ENCODE peak calls at places on chromosomes 6 and 20, in six cellular contexts. C is pancreas, F is choroid plexus epithelial cell, L is left ventricle myocardium inferior, Q is cardiac muscle cell, N is nephron progenitor cell. K is an unnamed sample.
A peak's percentile ranks its signal among the peaks of the same experiment; 100 is the strongest.

GRCh38 chr20:33445881-33446615 is 2.5 kb upstream of the SNTA1 start:
- DNase-seq in C (no peak), F (no peak), L (no peak), Q (no peak), N (no peak), K (no peak)

GRCh38 chr20:42987376-42988114 is 202.2 kb downstream of the PTPRT start:
- DNase-seq in C (no peak), F (no peak), L (no peak), Q (no peak), N (no peak), K (no peak)

GRCh38 chr20:32050324-32050723 is 1.7 kb upstream of the HCK start:
- DNase-seq in C (no peak), F (no peak), L (no peak), Q (no peak), N (no peak), K (no peak)

GRCh38 chr20:36478137-36478905 is 63.0 kb upstream of the MYL9 start:
- DNase-seq in C (no peak), F (peak; percentile 70), L (no peak), Q (no peak), N (no peak), K (no peak)

GRCh38 chr6:82083646-82084045 is 163.9 kb downstream of the IBTK start:
- DNase-seq in C (no peak), F (peak; percentile 19), L (no peak), Q (no peak), N (no peak), K (no peak)

GRCh38 chr6:44667226-44667625 is 279.7 kb downstream of the CDC5L start:
- DNase-seq in C (no peak), F (peak; percentile 93), L (no peak), Q (no peak), N (no peak), K (no peak)

GRCh38 chr6:166172546-166172945 is 4.9 kb upstream of the TBXT start:
- DNase-seq in C (no peak), F (no peak), L (no peak), Q (no peak), N (no peak), K (no peak)

GRCh38 chr6:103908898-103909297 is 950.8 kb downstream of the HACE1 start:
- DNase-seq in C (no peak), F (no peak), L (no peak), Q (no peak), N (no peak), K (no peak)

GRCh38 chr20:1822564-1823420 is 72.4 kb upstream of the SIRPA start:
- DNase-seq in C (no peak), F (peak; percentile 68), L (no peak), Q (no peak), N (no peak), K (no peak)

GRCh38 chr6:123745877-123746276 is 57.8 kb upstream of the NKAIN2 start:
- DNase-seq in C (no peak), F (peak; percentile 83), L (no peak), Q (no peak), N (no peak), K (no peak)

GRCh38 chr6:157124855-157125254 is 198.5 kb downstream of the TMEM242 start:
- DNase-seq in C (no peak), F (no peak), L (no peak), Q (no peak), N (no peak), K (no peak)

GRCh38 chr20:3563548-3564177 is 92.8 kb downstream of the ATRN start:
- DNase-seq in C (peak; percentile 28), F (peak; percentile 79), L (no peak), Q (peak; percentile 45), N (peak; percentile 13), K (no peak)

GRCh38 chr6:10800810-10801209 is 37.5 kb downstream of the MAK start:
- DNase-seq in C (no peak), F (peak; percentile 55), L (no peak), Q (no peak), N (no peak), K (no peak)

GRCh38 chr6:131949909-131950766 is 1.0 kb downstream of the CCN2 start:
- DNase-seq in C (peak; percentile 83), F (peak; percentile 97), L (peak; percentile 76), Q (peak; percentile 88), N (peak; percentile 84), K (no peak)

GRCh38 chr6:53179961-53180651 is 31.5 kb upstream of the GCM1 start:
- DNase-seq in C (peak; percentile 70), F (peak; percentile 94), L (peak; percentile 40), Q (peak; percentile 17), N (no peak), K (no peak)

GRCh38 chr20:52595492-52595891 is 376.7 kb upstream of the TSHZ2 start:
- DNase-seq in C (no peak), F (no peak), L (no peak), Q (peak; percentile 24), N (no peak), K (no peak)

GRCh38 chr20:52590100-52590499 is 382.1 kb upstream of the TSHZ2 start:
- DNase-seq in C (no peak), F (no peak), L (no peak), Q (no peak), N (no peak), K (no peak)

GRCh38 chr20:52596261-52596660 is 375.9 kb upstream of the TSHZ2 start:
- DNase-seq in C (no peak), F (no peak), L (no peak), Q (peak; percentile 15), N (no peak), K (no peak)

GRCh38 chr20:52593634-52594033 is 378.5 kb upstream of the TSHZ2 start:
- DNase-seq in C (no peak), F (no peak), L (no peak), Q (no peak), N (no peak), K (no peak)

DNA sequence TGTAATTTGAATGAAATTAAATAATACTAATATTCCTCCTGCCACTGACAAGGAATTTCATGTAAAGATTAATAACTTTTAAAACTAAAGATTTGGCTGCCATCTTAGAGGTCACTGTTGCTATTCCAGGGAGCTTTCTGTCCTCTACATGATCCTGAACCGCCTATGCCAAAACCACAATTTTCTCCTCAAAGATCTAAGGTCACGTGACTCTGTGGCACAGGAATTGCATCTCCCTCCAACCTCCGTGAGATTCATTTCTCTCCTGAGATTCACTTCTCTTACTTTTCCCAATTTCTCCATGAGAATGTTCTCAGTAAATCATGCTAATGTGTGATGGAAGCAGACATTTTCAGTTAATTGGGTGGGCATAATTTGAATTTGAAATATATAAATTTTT is 379.6 kb upstream of the TSHZ2 start:
- DNase-seq in C (no peak), F (no peak), L (no peak), Q (no peak), N (no peak), K (no peak)
- TF ChIP-seq CTCF in C (no peak), F (no peak), L (no peak), Q (no peak), N (no peak), K (no peak)

GRCh38 chr20:50196896-50197295 is 6.3 kb downstream of the CEBPB start:
- DNase-seq in C (no peak), F (no peak), L (no peak), Q (no peak), N (no peak), K (no peak)

GRCh38 chr20:50199703-50200102 is 9.1 kb downstream of the CEBPB start:
- DNase-seq in C (no peak), F (no peak), L (no peak), Q (no peak), N (no peak), K (no peak)

GRCh38 chr20:50198716-50199115 is 8.1 kb downstream of the CEBPB start:
- DNase-seq in C (no peak), F (no peak), L (no peak), Q (no peak), N (no peak), K (no peak)

GRCh38 chr20:50197463-50197862 is 6.8 kb downstream of the CEBPB start:
- DNase-seq in C (no peak), F (no peak), L (no peak), Q (no peak), N (no peak), K (no peak)

DNA sequence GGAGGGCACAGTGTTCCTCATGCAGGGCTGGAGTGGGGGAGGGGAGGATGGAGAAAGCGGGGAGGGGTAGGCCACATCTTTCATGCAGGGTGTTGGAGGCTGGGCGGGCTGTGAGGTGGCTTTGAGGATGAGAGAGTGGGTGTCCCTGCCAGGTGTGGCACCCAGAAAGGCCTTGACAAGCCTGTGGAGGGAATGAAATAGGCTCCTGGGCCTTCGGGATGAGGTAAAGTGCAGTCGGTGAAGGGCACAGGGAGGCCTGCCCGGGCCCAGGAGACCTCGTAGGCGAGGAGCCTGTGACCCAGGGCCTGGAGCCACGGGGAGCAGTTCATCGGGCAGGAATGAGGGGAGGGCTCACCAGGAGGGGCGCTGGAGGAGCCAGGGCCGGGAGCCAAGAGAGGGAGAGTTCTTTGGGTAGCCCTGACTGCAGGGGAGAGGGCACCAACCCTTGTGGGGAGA is 7.6 kb downstream of the CEBPB start:
- DNase-seq in C (peak; percentile 29), F (no peak), L (no peak), Q (no peak), N (no peak), K (no peak)
- TF ChIP-seq CTCF in C (no peak), F (no peak), L (no peak), Q (no peak), N (no peak), K (no peak)

DNA sequence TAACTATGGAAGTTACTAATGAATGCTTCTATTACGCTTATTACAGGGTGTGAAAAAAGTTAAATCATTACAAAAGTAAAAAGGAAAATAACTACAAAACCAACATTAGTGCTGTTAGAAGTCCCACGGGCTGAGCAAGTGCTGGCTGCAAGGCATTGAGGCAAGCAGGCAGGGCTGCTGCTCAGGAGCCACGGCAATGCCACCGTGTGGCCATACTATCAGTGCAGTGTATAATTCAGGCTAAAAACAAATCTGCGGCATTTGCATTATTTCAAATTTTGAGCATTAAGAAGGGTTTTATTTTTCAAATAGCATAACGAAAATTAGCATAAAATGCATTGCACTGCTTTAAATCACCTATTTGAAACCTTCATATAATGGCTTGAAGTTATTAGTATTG is 17.1 kb downstream of the IFNGR1 start:
- DNase-seq in C (no peak), F (no peak), L (no peak), Q (peak; percentile 12), N (peak; percentile 4), K (no peak)
- TF ChIP-seq CTCF in C (no peak), F (peak; percentile 57), L (peak; percentile 69), Q (peak; percentile 6), N (peak; percentile 12), K (no peak)

DNA sequence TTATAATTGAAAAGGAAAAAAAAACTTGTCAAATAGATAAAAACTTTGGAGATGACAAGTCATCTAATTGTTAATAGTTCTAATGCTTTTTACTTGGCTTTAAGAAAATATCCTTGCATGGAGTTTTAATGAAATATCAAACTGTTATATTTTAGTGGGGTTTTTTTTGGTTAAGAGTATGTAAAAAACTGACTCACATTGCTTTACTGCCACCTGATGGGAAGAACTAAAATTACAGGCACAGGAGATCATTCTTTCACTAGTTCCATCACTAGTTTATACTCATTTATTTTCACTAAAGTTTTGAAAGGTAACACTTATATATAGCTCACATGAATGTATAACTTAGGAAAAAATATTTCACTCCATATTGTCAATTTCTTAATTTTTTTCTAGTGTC is 309.1 kb downstream of the LMBRD1 start:
- DNase-seq in C (no peak), F (peak; percentile 1), L (no peak), Q (no peak), N (no peak), K (no peak)
- TF ChIP-seq CTCF in C (no peak), F (peak; percentile 28), L (peak; percentile 36), Q (no peak), N (peak; percentile 39), K (no peak)

DNA sequence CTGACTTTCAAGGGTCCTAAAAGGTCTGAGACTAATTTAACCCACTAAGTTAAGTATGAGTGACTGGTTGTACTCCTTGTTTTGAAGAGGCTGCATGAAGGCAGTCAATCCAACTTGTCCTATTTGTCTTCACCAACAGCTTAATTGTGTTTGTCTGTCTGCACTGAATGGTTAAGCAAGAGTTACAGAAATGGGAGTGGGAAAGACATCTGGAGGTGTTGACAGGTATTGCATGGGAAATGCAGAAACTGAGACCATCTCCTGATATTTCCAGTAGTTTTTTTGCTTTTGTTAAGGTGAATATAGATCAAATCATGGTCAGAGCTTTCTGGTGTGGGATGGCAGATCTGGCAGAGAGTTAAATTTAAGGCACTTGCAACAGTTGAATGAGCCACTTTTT is 6.5 kb downstream of the FUT9 start:
- DNase-seq in C (no peak), F (no peak), L (no peak), Q (no peak), N (no peak), K (no peak)
- TF ChIP-seq CTCF in C (no peak), F (no peak), L (no peak), Q (no peak), N (no peak), K (no peak)

K was measured in omental fat pad.